ENCODE peak calls at places on chromosomes 11 and 22, in six cellular contexts. P is colonic mucosa, I is thoracic aorta, Z is suprapubic skin, Q is lung, X is GM12878. R is an unnamed sample.

GRCh38 chr11:4680341-4680740 is 17.3 kb downstream of the OR51E2 start:
- DNase-seq in Q (no peak), Z (no peak), P (no peak), I (no peak), X (no peak), R (no peak)

GRCh38 chr22:48605856-48606255 is 1221.8 kb downstream of the BRD1 start:
- DNase-seq in P (no peak), Q (no peak), I (no peak), X (no peak), Z (no peak), R (no peak)

GRCh38 chr11:105489431-105489830 is 120.4 kb upstream of the GRIA4 start:
- DNase-seq in Q (no peak), Z (no peak), X (no peak), I (no peak), P (no peak), R (no peak)

GRCh38 chr11:130214861-130215530 is 55.4 kb downstream of the ST14 start:
- DNase-seq in Q (peak; percentile 17), Z (no peak), X (no peak), P (no peak), I (no peak), R (peak; percentile 6)

GRCh38 chr22:24925586-24926427 is 20.7 kb downstream of the LHFPL7 start:
- DNase-seq in Q (no peak), I (no peak), P (no peak), Z (no peak), X (no peak), R (no peak)

GRCh38 chr11:76265771-76266241 is 59.5 kb upstream of the WNT11 start:
- DNase-seq in X (no peak), Z (no peak), Q (no peak), P (no peak), I (no peak), R (no peak)

GRCh38 chr11:119263352-119263940 is 53.5 kb downstream of the MCAM start:
- DNase-seq in P (no peak), I (no peak), X (no peak), Z (no peak), Q (no peak), R (no peak)

GRCh38 chr11:46912526-46913150 is 5.7 kb downstream of the LRP4 start:
- DNase-seq in P (no peak), I (no peak), Z (no peak), X (no peak), Q (no peak), R (no peak)

GRCh38 chr11:86346513-86346912 is 28.2 kb upstream of the CCDC81 start:
- DNase-seq in X (no peak), Z (no peak), Q (no peak), I (no peak), P (no peak), R (no peak)

GRCh38 chr11:108101090-108101775 is 20.1 kb upstream of the ACAT1 start:
- DNase-seq in Q (no peak), Z (no peak), P (no peak), I (no peak), X (no peak), R (no peak)

GRCh38 chr22:20031732-20032406 is 11.0 kb downstream of the TANGO2 start:
- DNase-seq in P (peak; percentile 78), Q (no peak), I (no peak), Z (no peak), X (no peak), R (peak; percentile 67)

GRCh38 chr22:29944339-29944738 is 61.4 kb downstream of the MTMR3 start:
- DNase-seq in P (no peak), Z (no peak), I (no peak), X (no peak), Q (no peak), R (no peak)

GRCh38 chr11:21514298-21514697 is 678.6 kb upstream of the ANO5 start:
- DNase-seq in X (no peak), Q (no peak), I (no peak), Z (no peak), P (no peak), R (peak; percentile 26)

GRCh38 chr22:32932176-32932575 is 126.0 kb downstream of the SYN3 start:
- DNase-seq in Z (no peak), I (no peak), X (no peak), P (no peak), Q (no peak), R (no peak)

GRCh38 chr11:30487200-30487898 is 98.8 kb downstream of the MPPED2 start:
- DNase-seq in Q (no peak), X (no peak), I (no peak), Z (no peak), P (no peak), R (no peak)

GRCh38 chr11:34706709-34707461 is 86.0 kb downstream of the EHF start:
- DNase-seq in I (no peak), P (no peak), Z (no peak), Q (no peak), X (no peak), R (no peak)

GRCh38 chr11:87463486-87464102 is 425.9 kb downstream of the TMEM135 start:
- DNase-seq in Z (no peak), Q (no peak), P (no peak), X (no peak), I (no peak), R (no peak)

GRCh38 chr11:85407648-85408047 is 219.5 kb downstream of the DLG2 start:
- DNase-seq in P (no peak), X (no peak), Z (no peak), I (no peak), Q (no peak), R (no peak)

GRCh38 chr11:8103909-8104308 is 22.9 kb downstream of the TUB start:
- DNase-seq in Q (no peak), I (no peak), P (peak; percentile 12), Z (no peak), X (no peak), R (no peak)

GRCh38 chr11:60785806-60786361 is 751 bp downstream of the MS4A10 start:
- DNase-seq in I (no peak), P (no peak), Q (no peak), X (no peak), Z (no peak), R (peak; percentile 26)

GRCh38 chr11:289706-290620 is 1.0 kb downstream of the PGGHG start:
- DNase-seq in Z (peak; percentile 76), I (no peak), Q (no peak), X (no peak), P (no peak), R (peak; percentile 42)

GRCh38 chr11:568306-569259 is 7.7 kb upstream of the PHRF1 start:
- DNase-seq in I (peak; percentile 44), X (peak; percentile 58), P (peak; percentile 94), Q (peak; percentile 91), Z (peak; percentile 96), R (peak; percentile 97)

GRCh38 chr11:75145196-75145971 is 5.5 kb upstream of the SLCO2B1 start:
- DNase-seq in X (no peak), Z (peak; percentile 49), I (no peak), P (no peak), Q (no peak), R (no peak)

GRCh38 chr11:124843616-124843910 is 21.7 kb upstream of the ROBO3 start:
- DNase-seq in I (no peak), Q (no peak), P (no peak), X (no peak), Z (no peak), R (no peak)

GRCh38 chr11:14124886-14125285 is 162.4 kb downstream of the SPON1 start:
- DNase-seq in P (no peak), Z (no peak), Q (no peak), X (no peak), I (no peak), R (no peak)

GRCh38 chr11:61000426-61000825 is 28.9 kb downstream of the CD6 start:
- DNase-seq in I (no peak), X (no peak), Z (no peak), Q (no peak), P (no peak), R (no peak)

GRCh38 chr11:796565-797299 is 1.3 kb downstream of the SLC25A22 start:
- DNase-seq in Q (no peak), Z (no peak), X (no peak), I (no peak), P (peak; percentile 62), R (peak; percentile 59)

GRCh38 chr11:117098269-117099231 is at the start of gene SIK3:
- DNase-seq in X (peak; percentile 53), I (peak; percentile 55), P (peak; percentile 93), Z (peak; percentile 95), Q (peak; percentile 91), R (peak; percentile 92)
- TF ChIP-seq CTCF in X (no peak), I (peak; percentile 7), P (no peak), Z (peak; percentile 15), Q (peak; percentile 28), R (no peak)

DNA sequence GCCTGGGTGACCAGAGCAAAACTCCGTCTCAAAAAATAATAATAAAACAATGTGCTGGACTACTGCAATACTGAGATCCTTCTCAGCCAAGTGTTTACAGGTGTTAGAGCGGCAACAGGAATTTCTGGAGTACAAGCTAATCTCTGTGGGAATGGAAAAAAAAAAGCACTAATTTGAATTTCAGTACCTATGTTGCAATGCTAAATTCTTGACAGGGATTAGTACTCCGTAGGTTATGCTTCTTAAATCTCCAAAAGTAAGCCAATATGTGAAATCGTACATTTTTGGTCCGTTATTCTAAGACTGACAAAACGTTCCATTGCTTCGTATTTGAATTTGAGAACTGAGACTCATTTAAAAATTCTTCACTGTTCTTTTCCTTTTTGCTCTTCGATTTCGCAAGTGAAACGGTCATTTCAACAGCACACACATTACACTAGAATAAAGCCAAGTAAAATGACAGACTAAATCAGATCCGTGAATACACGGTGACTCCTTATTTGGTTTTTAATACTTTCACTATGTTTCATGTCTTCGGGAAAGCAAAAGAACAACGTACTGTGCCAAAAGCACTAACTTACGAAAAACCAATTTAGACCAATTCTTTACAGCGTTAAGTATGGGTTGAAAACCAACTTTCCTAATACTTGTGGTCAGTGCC is 969 bp downstream of the ATL3 start:
- DNase-seq in Q (no peak), I (no peak), P (no peak), X (no peak), Z (no peak), R (no peak)
- H3K4me1 ChIP-seq in Q (peaks cover 21% of the 10 kb centered on the region), I (peaks cover 43% of the 10 kb centered on the region), P (peaks cover 5% of the 10 kb centered on the region), X (peaks cover 10% of the 10 kb centered on the region), Z (peaks cover 55% of the 10 kb centered on the region), R (no peaks in the 10 kb centered on the region)

DNA sequence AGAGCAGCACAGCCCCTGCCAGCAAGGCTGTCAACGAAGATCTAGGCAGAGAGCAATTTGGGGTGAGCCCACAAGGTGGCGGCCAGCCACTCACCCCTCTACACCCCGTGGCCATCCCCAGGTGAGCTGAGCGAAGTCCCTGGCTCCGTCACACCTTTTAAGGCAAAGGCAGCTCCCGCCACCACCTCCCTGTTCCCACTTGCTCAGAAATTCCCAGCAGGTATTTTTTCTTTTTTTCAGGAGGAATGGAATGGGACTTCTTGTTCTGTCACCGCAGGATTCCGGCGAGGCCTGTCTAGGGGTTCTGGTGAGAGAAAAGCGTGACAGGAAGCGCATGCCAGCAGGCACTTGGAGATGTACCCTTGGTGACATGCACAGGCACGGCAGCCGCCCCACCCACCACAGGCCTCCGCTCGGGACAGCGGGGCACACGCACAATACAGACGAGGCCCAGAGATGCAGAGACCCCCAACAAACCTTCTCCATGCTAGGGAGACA is 10.0 kb downstream of the RPL3 start:
- DNase-seq in Q (no peak), X (no peak), P (no peak), I (no peak), Z (no peak), R (no peak)
- TF ChIP-seq CTCF in Q (no peak), X (peak; percentile 36), P (no peak), I (peak; percentile 9), Z (no peak), R (no peak)

GRCh38 chr22:37186997-37187522 is 987 bp downstream of the C1QTNF6 start:
- DNase-seq in Z (no peak), P (no peak), Q (no peak), I (no peak), X (no peak), R (no peak)
- H3K4me1 ChIP-seq in Z (peaks cover 43% of the 10 kb centered on the region), P (peaks cover 12% of the 10 kb centered on the region), Q (peaks cover 6% of the 10 kb centered on the region), I (peaks cover 24% of the 10 kb centered on the region), X (no peaks in the 10 kb centered on the region), R (peaks cover 6% of the 10 kb centered on the region)